ENCODE peak calls at places on chromosomes 2 and 18, in four cellular contexts. E is colonic mucosa, A is heart left ventricle, D is sigmoid colon. R is an unnamed sample. For H3K9me3, the result is how much of the 10 kb centered on the place peaks cover.

GRCh38 chr2:158253170-158253569 is 151.5 kb downstream of the UPP2 start:
- DNase-seq in E (no peak), A (no peak), D (no peak), R (no peak)

GRCh38 chr2:148303166-148303565 is 282.3 kb downstream of the MBD5 start:
- DNase-seq in D (no peak), A (no peak), E (no peak), R (no peak)

GRCh38 chr2:152648336-152648735 is 68.9 kb downstream of the PRPF40A start:
- DNase-seq in D (no peak), A (no peak), E (peak), R (no peak)

GRCh38 chr2:158687315-158687714 is 107.8 kb upstream of the DAPL1 start:
- DNase-seq in D (no peak), A (no peak), E (no peak), R (no peak)

GRCh38 chr18:63253428-63254372 is 65.9 kb downstream of the BCL2 start:
- DNase-seq in A (no peak), D (no peak), E (no peak), R (no peak)

GRCh38 chr2:163665817-163666216 is 70.0 kb downstream of the FIGN start:
- DNase-seq in E (no peak), D (no peak), A (no peak), R (no peak)

GRCh38 chr2:160751021-160751420 is 257.4 kb upstream of the RBMS1 start:
- DNase-seq in D (no peak), A (no peak), E (no peak), R (no peak)

GRCh38 chr2:76958749-76959148 is 563.4 kb downstream of the LRRTM4 start:
- DNase-seq in A (no peak), D (no peak), E (no peak), R (peak)

GRCh38 chr2:207632575-207633492 is 7.6 kb upstream of the METTL21A start:
- DNase-seq in A (no peak), D (no peak), E (no peak), R (peak)

GRCh38 chr2:203740741-203741363 is 34.4 kb downstream of the CD28 start:
- DNase-seq in E (no peak), A (no peak), D (no peak), R (no peak)

GRCh38 chr2:134389331-134389835 is 135.5 kb downstream of the MGAT5 start:
- DNase-seq in D (no peak), E (no peak), A (no peak), R (no peak)

GRCh38 chr2:218306184-218306920 is 14.0 kb upstream of the TMBIM1 start:
- DNase-seq in A (no peak), D (no peak), E (no peak), R (no peak)

GRCh38 chr2:197669077-197669476 is 6.3 kb downstream of the RFTN2 start:
- DNase-seq in D (no peak), E (no peak), A (no peak), R (no peak)

GRCh38 chr2:101124684-101125366 is 26.4 kb downstream of the TBC1D8 start:
- DNase-seq in D (peak), E (peak), A (peak), R (peak)

GRCh38 chr2:129297430-129297829 is 682.0 kb upstream of the RAB6C start:
- DNase-seq in D (no peak), A (no peak), E (no peak), R (no peak)
- TF ChIP-seq CTCF in D (no peak), A (no peak), E (no peak), R (no peak)

DNA sequence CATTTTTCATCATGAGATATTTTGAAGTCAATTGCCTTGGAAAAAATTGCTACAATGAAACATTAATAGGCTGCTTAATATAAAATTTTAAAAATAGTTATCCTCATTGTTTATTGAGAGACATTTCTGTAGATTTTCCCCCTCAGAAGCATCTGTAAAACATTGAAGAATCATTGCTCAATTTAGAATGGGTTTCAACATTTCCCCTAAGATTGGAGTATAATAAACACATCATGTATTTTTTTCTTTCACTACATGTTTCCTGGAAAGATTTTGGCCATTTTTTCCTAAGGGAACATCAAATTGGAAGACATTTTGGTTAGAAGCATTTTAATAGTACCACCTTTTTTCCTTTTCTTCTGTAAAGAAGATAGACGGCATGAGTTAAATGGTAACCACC is 443.2 kb upstream of the SPHKAP start:
- DNase-seq in A (no peak), D (no peak), E (no peak), R (no peak)
- H3K9me3 ChIP-seq in A (under half), D (under half), E (under half), R (under half)

DNA sequence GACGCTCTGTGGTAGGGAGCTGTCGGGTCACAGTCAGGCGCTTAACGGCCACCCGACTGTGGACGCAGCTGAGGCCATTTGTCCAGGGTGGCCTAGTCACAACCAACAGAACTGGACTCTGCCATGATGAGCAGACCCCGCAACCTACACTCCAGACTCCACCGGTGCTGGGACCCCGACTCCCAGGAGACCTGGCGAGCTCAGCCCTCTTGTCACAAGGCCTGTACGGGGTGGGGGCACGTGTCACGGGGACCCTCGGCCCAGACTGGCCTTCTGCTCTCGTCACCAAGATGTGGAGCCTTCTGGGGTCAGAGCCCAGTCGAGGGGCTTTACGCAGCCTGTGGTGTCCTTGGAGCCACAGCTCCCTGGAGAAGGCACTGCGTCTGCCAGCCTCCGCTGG is 22.5 kb downstream of the NFATC1 start:
- DNase-seq in E (no peak), A (no peak), D (no peak), R (no peak)
- H3K4me3 ChIP-seq in E (no peak), A (no peak), D (no peak), R (no peak)

GRCh38 chr18:48293954-48294893 is 115.0 kb downstream of the ZBTB7C start:
- DNase-seq in D (no peak), A (no peak), E (no peak), R (no peak)

GRCh38 chr18:48294894-48295585 is 114.1 kb downstream of the ZBTB7C start:
- DNase-seq in E (no peak), A (no peak), D (no peak), R (no peak)

GRCh38 chr18:48297139-48297538 is 112.0 kb downstream of the ZBTB7C start:
- DNase-seq in E (no peak), D (no peak), A (no peak), R (no peak)

GRCh38 chr18:48296581-48296980 is 112.6 kb downstream of the ZBTB7C start:
- DNase-seq in E (no peak), A (no peak), D (no peak), R (no peak)

GRCh38 chr18:48295586-48296311 is 113.4 kb downstream of the ZBTB7C start:
- DNase-seq in D (no peak), A (no peak), E (no peak), R (no peak)
- TF ChIP-seq CTCF in D (no peak), A (peak), E (no peak), R (peak)

R was measured in Caco-2.